ENCODE peak calls at places on chromosomes 5 and 9, in four cellular contexts. One of them, this sample, is unnamed.
A peak's percentile ranks its signal among the peaks of the same experiment; 100 is the strongest.

GRCh38 chr5:138000102-138000723 is 32.7 kb downstream of the FAM13B start:
- DNase-seq in CD4-positive, alpha-beta memory T cell: no peak
- DNase-seq in HCT116: peak; percentile 35
- DNase-seq in left lung: no peak
- DNase-seq in this sample: no peak

GRCh38 chr9:130570200-130570599 is 9.2 kb upstream of the FUBP3 start:
- DNase-seq in CD4-positive, alpha-beta memory T cell: no peak
- DNase-seq in HCT116: peak; percentile 13
- DNase-seq in left lung: no peak
- DNase-seq in this sample: no peak

GRCh38 chr9:68702493-68702892 is 2.5 kb upstream of the PIP5K1B start:
- DNase-seq in CD4-positive, alpha-beta memory T cell: no peak
- DNase-seq in HCT116: no peak
- DNase-seq in left lung: no peak
- DNase-seq in this sample: no peak

GRCh38 chr5:125026900-125027731 is 280.7 kb upstream of the ZNF608 start:
- DNase-seq in CD4-positive, alpha-beta memory T cell: no peak
- DNase-seq in HCT116: no peak
- DNase-seq in left lung: no peak
- DNase-seq in this sample: no peak

GRCh38 chr5:55546991-55547390 is 12.2 kb upstream of the PLPP1 start:
- DNase-seq in CD4-positive, alpha-beta memory T cell: no peak
- DNase-seq in HCT116: no peak
- DNase-seq in left lung: no peak
- DNase-seq in this sample: peak; percentile 36

GRCh38 chr9:77488439-77489126 is 159.5 kb downstream of the GNA14 start:
- DNase-seq in CD4-positive, alpha-beta memory T cell: no peak
- DNase-seq in HCT116: peak; percentile 7
- DNase-seq in left lung: no peak
- DNase-seq in this sample: no peak

GRCh38 chr9:127269440-127269839 is 4.9 kb downstream of the GARNL3 start:
- DNase-seq in CD4-positive, alpha-beta memory T cell: no peak
- DNase-seq in HCT116: no peak
- DNase-seq in left lung: no peak
- DNase-seq in this sample: no peak

GRCh38 chr5:173020154-173020581 is 36.0 kb upstream of the CREBRF start:
- DNase-seq in CD4-positive, alpha-beta memory T cell: no peak
- DNase-seq in HCT116: no peak
- DNase-seq in left lung: no peak
- DNase-seq in this sample: no peak

GRCh38 chr5:168472329-168472728 is 13.9 kb upstream of the RARS1 start:
- DNase-seq in CD4-positive, alpha-beta memory T cell: no peak
- DNase-seq in HCT116: no peak
- DNase-seq in left lung: no peak
- DNase-seq in this sample: no peak

GRCh38 chr5:76145945-76146344 is 62.8 kb downstream of the SV2C start:
- DNase-seq in CD4-positive, alpha-beta memory T cell: no peak
- DNase-seq in HCT116: peak; percentile 51
- DNase-seq in left lung: no peak
- DNase-seq in this sample: no peak

GRCh38 chr9:122998448-122998847 is 35.0 kb upstream of the GPR21 start:
- DNase-seq in CD4-positive, alpha-beta memory T cell: no peak
- DNase-seq in HCT116: no peak
- DNase-seq in left lung: no peak
- DNase-seq in this sample: no peak

GRCh38 chr9:123000371-123001068 is 32.9 kb upstream of the GPR21 start:
- DNase-seq in CD4-positive, alpha-beta memory T cell: no peak
- DNase-seq in HCT116: no peak
- DNase-seq in left lung: no peak
- DNase-seq in this sample: no peak

GRCh38 chr9:123005964-123006363 is 27.5 kb upstream of the GPR21 start:
- DNase-seq in CD4-positive, alpha-beta memory T cell: no peak
- DNase-seq in HCT116: no peak
- DNase-seq in left lung: no peak
- DNase-seq in this sample: no peak

GRCh38 chr9:123003467-123003866 is 30.0 kb upstream of the GPR21 start:
- DNase-seq in CD4-positive, alpha-beta memory T cell: no peak
- DNase-seq in HCT116: no peak
- DNase-seq in left lung: no peak
- DNase-seq in this sample: no peak

DNA sequence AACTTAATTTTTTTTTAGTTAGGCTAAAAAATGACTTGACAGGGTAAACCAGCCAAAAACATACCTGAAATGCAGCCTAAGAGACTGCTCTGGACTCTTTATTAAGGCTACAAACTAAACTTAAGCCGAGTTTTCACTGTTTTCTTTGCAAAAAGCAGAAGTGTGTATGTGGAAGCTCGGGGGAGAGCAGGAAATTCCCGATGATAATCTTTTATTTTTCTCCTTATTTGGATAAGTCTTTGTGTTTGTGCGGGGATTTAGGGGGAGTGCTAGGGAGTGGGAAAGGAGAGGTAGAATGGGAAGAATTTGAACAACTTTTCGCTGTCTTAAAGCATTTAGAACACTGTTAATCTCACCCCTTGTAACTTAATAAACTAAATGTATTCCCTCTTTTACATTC is 30.7 kb upstream of the GPR21 start:
- DNase-seq in CD4-positive, alpha-beta memory T cell: no peak
- DNase-seq in HCT116: no peak
- DNase-seq in left lung: no peak
- DNase-seq in this sample: no peak
- H3K27ac ChIP-seq in CD4-positive, alpha-beta memory T cell: no peak overlapping the region
- H3K27ac ChIP-seq in HCT116: no peak overlapping the region
- H3K27ac ChIP-seq in left lung: no peak overlapping the region
- H3K27ac ChIP-seq in this sample: no peak overlapping the region

GRCh38 chr5:142325677-142326479 is 1.1 kb upstream of the SPRY4 start:
- DNase-seq in CD4-positive, alpha-beta memory T cell: no peak
- DNase-seq in HCT116: peak; percentile 63
- DNase-seq in left lung: peak; percentile 86
- DNase-seq in this sample: peak; percentile 69
- H3K4me3 ChIP-seq in CD4-positive, alpha-beta memory T cell: no peak overlapping the region
- H3K4me3 ChIP-seq in HCT116: peak overlapping the region; percentile 78
- H3K4me3 ChIP-seq in left lung: peak overlapping the region; percentile 57
- H3K4me3 ChIP-seq in this sample: peak overlapping the region; percentile 50

DNA sequence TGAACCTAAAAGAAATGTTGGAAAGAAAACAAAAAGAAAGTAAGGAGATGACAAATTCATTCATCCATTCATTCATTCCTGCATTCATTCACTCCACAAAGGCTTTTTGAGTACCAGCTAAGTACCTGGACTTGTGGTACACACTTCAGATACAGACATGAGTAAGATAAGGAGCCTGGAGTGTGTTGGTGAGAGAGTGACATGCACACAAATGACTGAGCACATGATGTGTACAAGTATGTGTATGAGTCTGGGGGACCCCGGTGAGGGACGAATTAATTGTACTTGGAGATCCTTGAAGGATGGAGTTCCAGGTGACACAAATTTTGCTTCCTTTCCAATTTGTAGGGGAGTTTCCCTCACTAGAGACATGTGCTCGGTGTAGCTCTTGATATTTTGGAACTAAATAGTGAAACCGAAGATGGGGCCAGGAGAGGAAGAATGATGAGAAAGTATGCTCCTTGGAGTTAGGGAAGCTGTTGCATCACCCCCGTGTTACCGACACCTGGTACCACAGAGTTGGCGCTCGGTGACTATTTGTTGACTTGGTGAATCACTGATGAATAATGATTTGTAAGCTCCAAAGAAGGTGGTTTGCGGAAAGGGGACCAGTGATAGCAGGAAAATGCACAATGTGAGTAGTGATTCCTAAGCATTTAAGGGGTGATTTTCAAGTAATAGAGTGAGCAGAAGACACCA is 509.8 kb downstream of the CCDC171 start:
- DNase-seq in CD4-positive, alpha-beta memory T cell: no peak
- DNase-seq in HCT116: peak; percentile 6
- DNase-seq in left lung: no peak
- DNase-seq in this sample: no peak
- H3K27ac ChIP-seq in CD4-positive, alpha-beta memory T cell: no peak overlapping the region
- H3K27ac ChIP-seq in HCT116: no peak overlapping the region
- H3K27ac ChIP-seq in left lung: no peak overlapping the region
- H3K27ac ChIP-seq in this sample: no peak overlapping the region

GRCh38 chr9:106625259-106625789 is 237.6 kb upstream of the ZNF462 start:
- DNase-seq in CD4-positive, alpha-beta memory T cell: no peak
- DNase-seq in HCT116: no peak
- DNase-seq in left lung: no peak
- DNase-seq in this sample: no peak
- H3K4me3 ChIP-seq in CD4-positive, alpha-beta memory T cell: no peak overlapping the region
- H3K4me3 ChIP-seq in HCT116: no peak overlapping the region
- H3K4me3 ChIP-seq in left lung: no peak overlapping the region
- H3K4me3 ChIP-seq in this sample: no peak overlapping the region

GRCh38 chr9:120608421-120608820 is 28.5 kb upstream of the CDK5RAP2 start:
- DNase-seq in CD4-positive, alpha-beta memory T cell: no peak
- DNase-seq in HCT116: no peak
- DNase-seq in left lung: no peak
- DNase-seq in this sample: no peak

GRCh38 chr9:120609636-120610035 is 29.7 kb upstream of the CDK5RAP2 start:
- DNase-seq in CD4-positive, alpha-beta memory T cell: no peak
- DNase-seq in HCT116: no peak
- DNase-seq in left lung: no peak
- DNase-seq in this sample: no peak

GRCh38 chr9:120610975-120611689 is 31.2 kb upstream of the CDK5RAP2 start:
- DNase-seq in CD4-positive, alpha-beta memory T cell: no peak
- DNase-seq in HCT116: no peak
- DNase-seq in left lung: no peak
- DNase-seq in this sample: no peak

GRCh38 chr9:120612218-120612617 is 32.3 kb upstream of the CDK5RAP2 start:
- DNase-seq in CD4-positive, alpha-beta memory T cell: no peak
- DNase-seq in HCT116: no peak
- DNase-seq in left lung: no peak
- DNase-seq in this sample: no peak

DNA sequence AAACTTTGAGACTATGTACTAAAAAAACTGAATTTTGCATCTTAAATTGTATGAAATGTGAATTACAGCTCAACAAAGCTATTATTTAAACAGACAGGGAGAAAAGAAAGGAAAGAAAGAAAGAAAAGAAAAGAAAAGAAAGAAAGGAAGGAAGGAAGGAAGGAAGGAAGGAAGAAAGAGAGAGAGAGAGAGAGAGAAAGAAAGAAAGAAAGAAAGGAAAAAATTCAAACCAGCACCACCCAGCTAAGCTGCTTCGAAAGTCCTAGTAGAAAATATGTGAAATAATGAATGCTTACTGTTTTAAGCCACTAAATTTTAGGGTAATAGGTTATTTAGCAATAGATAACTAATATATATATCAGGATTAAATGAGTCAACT is 31.7 kb upstream of the CDK5RAP2 start:
- DNase-seq in CD4-positive, alpha-beta memory T cell: no peak
- DNase-seq in HCT116: no peak
- DNase-seq in left lung: no peak
- DNase-seq in this sample: no peak
- H3K27ac ChIP-seq in CD4-positive, alpha-beta memory T cell: no peak overlapping the region
- H3K27ac ChIP-seq in HCT116: no peak overlapping the region
- H3K27ac ChIP-seq in left lung: no peak overlapping the region
- H3K27ac ChIP-seq in this sample: no peak overlapping the region

DNA sequence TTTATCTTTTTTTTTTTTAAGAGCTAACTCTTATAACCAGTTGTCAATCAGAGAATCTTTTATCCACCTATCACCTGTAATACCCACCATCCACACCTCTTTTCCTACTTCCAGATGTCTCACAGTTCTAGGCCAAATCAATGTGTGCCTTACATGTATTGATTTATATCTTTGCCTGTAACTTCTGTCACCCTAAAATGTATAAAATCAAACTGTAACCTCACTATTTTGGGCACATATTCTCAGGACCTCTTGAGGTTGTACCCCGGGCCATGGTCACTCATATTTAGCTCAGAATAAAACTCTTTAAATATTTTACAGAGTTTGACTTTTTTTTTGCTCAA is 404.7 kb upstream of the RORB start:
- DNase-seq in CD4-positive, alpha-beta memory T cell: no peak
- DNase-seq in HCT116: no peak
- DNase-seq in left lung: no peak
- DNase-seq in this sample: no peak
- H3K4me3 ChIP-seq in CD4-positive, alpha-beta memory T cell: no peak overlapping the region
- H3K4me3 ChIP-seq in HCT116: no peak overlapping the region
- H3K4me3 ChIP-seq in left lung: no peak overlapping the region
- H3K4me3 ChIP-seq in this sample: no peak overlapping the region